ENCODE peak calls at places on chromosomes 4 and X, in seven cellular contexts. Y is endodermal cell, X is GM13976, R is GM20000, A is epithelial cell of esophagus, C is PC-3, I is body of pancreas. Z is an unnamed sample.

GRCh38 chrX:74179071-74179470 is 124.9 kb upstream of the ZCCHC13 start:
- DNase-seq in Y (no peak), X (no peak), R (no peak), A (peak), C (peak), I (no peak), Z (no peak)

GRCh38 chr4:143352052-143352451 is 15.4 kb downstream of the GAB1 start:
- DNase-seq in Y (no peak), X (no peak), R (no peak), A (peak), C (peak), I (no peak), Z (no peak)

GRCh38 chr4:37383579-37384229 is 139.2 kb downstream of the NWD2 start:
- DNase-seq in Y (peak), X (peak), R (peak), A (peak), C (peak), I (peak), Z (peak)

GRCh38 chrX:70553516-70553915 is 108.9 kb downstream of the DLG3 start:
- DNase-seq in Y (no peak), X (no peak), R (no peak), A (peak), C (no peak), I (no peak), Z (no peak)

GRCh38 chrX:46979340-46979739 is 67.1 kb downstream of the JADE3 start:
- DNase-seq in Y (no peak), X (no peak), R (no peak), A (peak), C (peak), I (no peak), Z (no peak)

GRCh38 chrX:134692990-134693389 is 34.7 kb upstream of the PLAC1 start:
- DNase-seq in Y (no peak), X (no peak), R (no peak), A (peak), C (peak), I (no peak), Z (no peak)

GRCh38 chr4:88527787-88528186 is 4.2 kb upstream of the PYURF start:
- DNase-seq in Y (no peak), X (no peak), R (peak), A (no peak), C (no peak), I (no peak), Z (no peak)

GRCh38 chrX:63930140-63930539 is 145.1 kb upstream of the ARHGEF9 start:
- DNase-seq in Y (peak), X (no peak), R (no peak), A (peak), C (peak), I (peak), Z (no peak)

GRCh38 chrX:109889289-109890006 is 113.5 kb upstream of the TMEM164 start:
- DNase-seq in Y (no peak), X (no peak), R (no peak), A (peak), C (peak), I (no peak), Z (no peak)

GRCh38 chr4:144174401-144175067 is 34.0 kb upstream of the GYPA start:
- DNase-seq in Y (no peak), X (peak), R (peak), A (peak), C (peak), I (peak), Z (peak)

GRCh38 chrX:109270580-109271484 is 211.1 kb downstream of the GUCY2F start:
- DNase-seq in Y (no peak), X (peak), R (peak), A (peak), C (no peak), I (no peak), Z (peak)

GRCh38 chrX:107562482-107562881 is 65.8 kb upstream of the PRPS1 start:
- DNase-seq in Y (peak), X (no peak), R (no peak), A (peak), C (peak), I (no peak), Z (no peak)

GRCh38 chr4:26757751-26758150 is 102.9 kb upstream of the STIM2 start:
- DNase-seq in Y (no peak), X (no peak), R (no peak), A (no peak), C (no peak), I (no peak), Z (no peak)

GRCh38 chrX:48956728-48957414 is 536 bp downstream of the OTUD5 start:
- DNase-seq in Y (no peak), X (no peak), R (no peak), A (peak), C (no peak), I (no peak), Z (peak)

GRCh38 chrX:71994601-71995000 is 84.0 kb downstream of the NHSL2 start:
- DNase-seq in Y (no peak), X (no peak), R (no peak), A (peak), C (no peak), I (no peak), Z (no peak)

GRCh38 chrX:16743604-16744325 is 24.4 kb downstream of the SYAP1 start:
- DNase-seq in Y (no peak), X (no peak), R (no peak), A (peak), C (peak), I (no peak), Z (no peak)

GRCh38 chr4:80409798-80410197 is 74.3 kb downstream of the CFAP299 start:
- DNase-seq in Y (no peak), X (no peak), R (no peak), A (no peak), C (no peak), I (no peak), Z (no peak)

GRCh38 chr4:74320559-74321118 is 12.4 kb downstream of the EPGN start:
- DNase-seq in Y (peak), X (peak), R (peak), A (peak), C (peak), I (peak), Z (peak)

GRCh38 chr4:101682946-101683345 is 107.6 kb upstream of the BANK1 start:
- DNase-seq in Y (no peak), X (no peak), R (no peak), A (no peak), C (no peak), I (no peak), Z (no peak)

GRCh38 chrX:17828156-17828555 is 32.9 kb downstream of the RAI2 start:
- DNase-seq in Y (no peak), X (no peak), R (no peak), A (no peak), C (no peak), I (no peak), Z (no peak)

GRCh38 chrX:136725446-136726104 is 55.2 kb downstream of the ARHGEF6 start:
- DNase-seq in Y (no peak), X (no peak), R (no peak), A (peak), C (peak), I (peak), Z (no peak)

GRCh38 chr4:65865489-65865888 is 195.2 kb upstream of the EPHA5 start:
- DNase-seq in Y (no peak), X (no peak), R (no peak), A (peak), C (peak), I (no peak), Z (no peak)

GRCh38 chrX:48972214-48973164 is 845 bp upstream of the KCND1 start:
- DNase-seq in Y (peak), X (peak), R (peak), A (peak), C (peak), I (peak), Z (peak)

GRCh38 chrX:23374291-23374690 is 39.6 kb downstream of the PTCHD1 start:
- DNase-seq in Y (no peak), X (no peak), R (no peak), A (peak), C (peak), I (no peak), Z (no peak)

GRCh38 chr4:186037692-186038658 is 31.0 kb upstream of the TLR3 start:
- DNase-seq in Y (peak), X (peak), R (peak), A (peak), C (peak), I (peak), Z (peak)

GRCh38 chrX:155434906-155435743 is 23.3 kb downstream of the F8A3 start:
- DNase-seq in Y (no peak), X (no peak), R (no peak), A (no peak), C (no peak), I (no peak), Z (no peak)

GRCh38 chr4:146654648-146654975 is 15.9 kb downstream of the POU4F2 start:
- DNase-seq in Y (no peak), X (no peak), R (no peak), A (no peak), C (no peak), I (no peak), Z (no peak)

GRCh38 chr4:41167191-41167590 is 47.2 kb downstream of the APBB2 start:
- DNase-seq in Y (no peak), X (no peak), R (no peak), A (no peak), C (no peak), I (no peak), Z (no peak)

GRCh38 chr4:48858130-48858529 is 27.2 kb downstream of the OCIAD1 start:
- DNase-seq in Y (no peak), X (no peak), R (no peak), A (no peak), C (no peak), I (no peak), Z (peak)

GRCh38 chr4:89101256-89102161 is 9.8 kb upstream of the TIGD2 start:
- DNase-seq in Y (no peak), X (peak), R (peak), A (peak), C (no peak), I (no peak), Z (no peak)

GRCh38 chrX:127313638-127314037 is 494.1 kb downstream of the PRR32 start:
- DNase-seq in Y (no peak), X (no peak), R (no peak), A (no peak), C (no peak), I (no peak), Z (no peak)

GRCh38 chr4:69656653-69657158 is 3.7 kb upstream of the UGT2A1 start:
- DNase-seq in Y (peak), X (no peak), R (no peak), A (no peak), C (no peak), I (no peak), Z (no peak)

GRCh38 chrX:136525738-136526606 is 6.0 kb upstream of the VGLL1 start:
- DNase-seq in Y (no peak), X (no peak), R (no peak), A (peak), C (peak), I (peak), Z (peak)

GRCh38 chr4:76974150-76974549 is 24.6 kb downstream of the SEPTIN11 start:
- DNase-seq in Y (no peak), X (no peak), R (no peak), A (no peak), C (no peak), I (no peak), Z (no peak)

GRCh38 chrX:45803383-45803921 is 602.8 kb upstream of the DIPK2B start:
- DNase-seq in Y (no peak), X (no peak), R (no peak), A (peak), C (peak), I (no peak), Z (peak)

GRCh38 chrX:40104649-40105015 is 6.9 kb upstream of the BCOR start:
- DNase-seq in Y (peak), X (peak), R (peak), A (peak), C (peak), I (peak), Z (peak)

GRCh38 chr4:30716671-30717207 is 3.4 kb upstream of the PCDH7 start:
- DNase-seq in Y (no peak), X (no peak), R (no peak), A (peak), C (peak), I (no peak), Z (peak)

GRCh38 chr4:8513931-8514330 is 66.3 kb upstream of the GPR78 start:
- DNase-seq in Y (no peak), X (no peak), R (no peak), A (no peak), C (no peak), I (no peak), Z (no peak)

GRCh38 chrX:129997081-129997480 is 14.6 kb downstream of the BCORL1 start:
- DNase-seq in Y (no peak), X (no peak), R (no peak), A (no peak), C (no peak), I (no peak), Z (no peak)

DNA sequence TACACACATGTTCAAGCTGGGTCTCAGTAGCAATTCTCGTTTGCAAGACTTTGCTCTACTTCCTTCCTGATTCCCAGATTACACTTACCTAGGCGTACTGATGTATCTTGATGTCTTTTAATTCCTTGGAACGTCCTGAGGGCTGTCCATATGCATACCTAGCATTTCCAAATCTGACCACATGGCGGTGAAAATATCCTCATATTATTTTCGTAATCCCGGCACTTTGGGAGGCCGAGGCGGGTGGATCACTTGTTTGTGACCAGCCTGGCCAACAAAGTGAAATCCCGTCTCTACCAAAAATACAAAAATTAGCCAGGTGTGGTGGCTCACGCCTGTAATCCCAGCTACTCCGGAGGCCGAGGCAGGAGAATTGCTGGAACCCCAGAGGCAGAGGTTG is 1786.3 kb upstream of the TENM3 start:
- DNase-seq in Y (peak), X (no peak), R (no peak), A (no peak), C (peak), I (no peak), Z (no peak)
- TF ChIP-seq CTCF in Y (peak), X (no peak), R (no peak), A (no peak), C (peak), I (no peak), Z (no peak)

DNA sequence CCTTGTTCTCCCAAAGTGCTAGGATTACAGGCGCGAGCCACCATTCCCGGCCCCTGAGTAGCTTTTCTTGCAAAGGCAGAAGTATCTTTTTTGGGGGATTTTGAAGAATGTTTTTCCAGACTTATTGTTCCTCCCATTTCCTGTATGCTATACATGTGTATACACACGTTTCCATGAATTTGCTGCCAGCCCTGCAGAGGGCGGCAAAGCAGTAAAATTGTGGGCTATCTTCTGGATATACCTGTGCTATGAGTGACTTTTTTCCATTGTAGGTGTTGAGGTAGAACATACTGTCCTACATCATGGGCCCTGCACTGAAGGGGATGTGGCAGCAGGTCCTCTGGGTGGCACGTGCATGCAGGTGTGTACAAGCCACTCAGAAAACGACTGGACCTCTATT is 16.9 kb upstream of the MED28 start:
- DNase-seq in Y (peak), X (no peak), R (no peak), A (peak), C (peak), I (no peak), Z (no peak)
- TF ChIP-seq CTCF in Y (peak), X (no peak), R (no peak), A (peak), C (peak), I (no peak), Z (no peak)

DNA sequence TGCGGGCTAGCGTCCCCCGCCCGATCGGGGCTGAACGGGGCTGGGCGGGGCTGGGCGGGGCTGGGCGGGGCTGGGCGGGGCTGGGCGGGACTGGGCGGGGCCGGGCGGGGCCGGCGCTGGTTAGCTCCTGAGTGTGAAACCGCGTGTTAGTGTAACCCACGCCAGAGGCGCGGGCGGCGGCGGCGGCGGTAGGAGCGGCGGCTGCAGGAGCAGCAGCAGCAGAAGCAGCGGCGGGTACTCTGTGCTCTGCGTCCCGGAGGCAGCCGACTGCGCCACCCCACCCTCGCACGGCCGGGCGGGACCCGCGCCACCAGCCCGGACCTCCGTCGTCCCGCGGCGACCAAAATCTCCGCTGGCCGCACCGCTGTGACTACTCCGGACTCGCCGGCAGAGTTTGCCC is 128.1 kb downstream of the LAS1L start:
- DNase-seq in Y (no peak), X (peak), R (no peak), A (peak), C (no peak), I (no peak), Z (peak)
- TF ChIP-seq CTCF in Y (no peak), X (no peak), R (no peak), A (no peak), C (no peak), I (no peak), Z (no peak)

DNA sequence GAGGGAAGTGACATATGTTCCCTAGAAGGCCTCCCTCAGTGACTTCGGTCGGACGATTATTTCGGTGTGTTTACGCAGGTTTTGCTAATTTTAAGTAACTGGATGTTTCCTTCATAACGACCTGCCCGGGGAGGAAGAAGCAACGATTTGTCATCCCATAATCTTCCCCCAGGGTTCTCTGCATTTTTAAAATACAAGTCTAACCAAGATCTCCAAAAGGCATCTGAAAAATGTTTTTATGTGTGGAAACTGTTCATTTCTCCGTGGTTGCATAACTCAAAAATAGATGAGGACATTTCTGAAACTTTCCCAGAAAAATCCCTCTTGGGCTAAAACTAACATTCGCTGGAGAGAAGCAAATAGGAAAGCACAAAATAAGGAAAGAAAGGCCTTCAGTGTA is 195.4 kb downstream of the SHOX start:
- DNase-seq in Y (no peak), X (no peak), R (no peak), A (no peak), C (no peak), I (no peak), Z (no peak)
- TF ChIP-seq CTCF in Y (no peak), X (no peak), R (no peak), A (no peak), C (no peak), I (no peak), Z (no peak)

GRCh38 chr4:54433686-54434085 is 204.6 kb downstream of the PDGFRA start:
- DNase-seq in Y (peak), X (no peak), R (no peak), A (peak), C (peak), I (no peak), Z (peak)
- TF ChIP-seq CTCF in Y (peak), X (no peak), R (peak), A (peak), C (peak), I (no peak), Z (no peak)

GRCh38 chr4:81594495-81595169 is 122.9 kb upstream of the RASGEF1B start:
- DNase-seq in Y (no peak), X (no peak), R (no peak), A (no peak), C (no peak), I (no peak), Z (no peak)

GRCh38 chr4:81592698-81593097 is 121.0 kb upstream of the RASGEF1B start:
- DNase-seq in Y (no peak), X (no peak), R (no peak), A (no peak), C (no peak), I (no peak), Z (no peak)

GRCh38 chr4:81599646-81600231 is 128.0 kb upstream of the RASGEF1B start:
- DNase-seq in Y (no peak), X (no peak), R (no peak), A (no peak), C (no peak), I (no peak), Z (no peak)

GRCh38 chr4:81595798-81596610 is 124.3 kb upstream of the RASGEF1B start:
- DNase-seq in Y (no peak), X (no peak), R (no peak), A (no peak), C (no peak), I (no peak), Z (no peak)

DNA sequence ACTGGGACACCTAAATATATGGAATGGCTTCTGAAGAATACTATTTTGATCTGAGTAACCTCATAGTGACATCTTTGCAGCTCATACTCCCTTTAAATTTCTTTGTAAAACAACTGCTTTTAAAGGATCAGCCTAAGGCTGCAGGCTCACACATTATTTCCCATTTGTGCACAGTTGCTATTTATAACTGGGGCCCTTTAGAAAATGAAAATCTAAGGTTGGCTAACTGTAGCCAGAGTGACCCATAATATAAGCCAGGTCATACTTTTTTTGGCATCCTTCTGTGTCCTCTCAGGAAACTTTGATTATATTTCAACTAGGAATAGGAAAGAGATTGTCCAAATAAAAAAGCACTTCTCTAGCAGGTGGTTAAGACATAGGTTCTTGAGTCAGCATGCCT is 123.6 kb upstream of the RASGEF1B start:
- DNase-seq in Y (no peak), X (no peak), R (no peak), A (no peak), C (no peak), I (no peak), Z (no peak)
- TF ChIP-seq CTCF in Y (no peak), X (no peak), R (no peak), A (no peak), C (no peak), I (no peak), Z (no peak)

Z was measured in activated CD8-positive, alpha-beta T cell treated with anti-CD3 and anti-CD28 coated beads for 36 hours.